ENCODE peak calls at places on chromosomes 3 and 15, in six cellular contexts. T is CD8-positive, alpha-beta T cell; Y is activated T-cell treated with anti-CD3 and anti-CD28 coated beads for 24 hours; C is NCI-H345; S is SJSA1; P is stimulated activated CD8-positive, alpha-beta memory T cell treated with anti-CD3 and anti-CD28 coated beads, Interleukin-15, amount 100 ng/mL, for 4 hours. D is an unnamed sample.

GRCh38 chr3:178777718-178778411 is 241.6 kb downstream of the KCNMB2 start:
- DNase-seq in C (peak; percentile 11), T (no peak), S (no peak), Y (no peak), P (no peak), D (no peak)

GRCh38 chr3:160372780-160373179 is 26.2 kb downstream of the IFT80 start:
- DNase-seq in P (no peak), Y (no peak), S (no peak), C (no peak), T (no peak), D (no peak)

GRCh38 chr15:96428742-96429141 is 98.2 kb downstream of the NR2F2 start:
- DNase-seq in Y (no peak), S (no peak), C (no peak), T (no peak), P (no peak), D (no peak)

GRCh38 chr15:67618312-67618711 is 75.8 kb downstream of the MAP2K5 start:
- DNase-seq in C (no peak), P (no peak), S (no peak), Y (no peak), T (no peak), D (no peak)

GRCh38 chr15:33506781-33507180 is 196.0 kb downstream of the RYR3 start:
- DNase-seq in P (no peak), T (no peak), C (no peak), S (no peak), Y (no peak), D (no peak)

GRCh38 chr3:159451067-159451466 is 537.6 kb upstream of the IL12A start:
- DNase-seq in T (no peak), S (no peak), Y (no peak), P (no peak), C (peak; percentile 83), D (no peak)

GRCh38 chr3:172601066-172601832 is 78.0 kb upstream of the TNFSF10 start:
- DNase-seq in T (no peak), C (no peak), S (no peak), Y (no peak), P (no peak), D (no peak)

GRCh38 chr15:64828985-64829384 is 3.5 kb upstream of the PIF1 start:
- DNase-seq in P (no peak), Y (no peak), C (no peak), T (no peak), S (no peak), D (no peak)

GRCh38 chr3:172885704-172886103 is 135.2 kb downstream of the ECT2 start:
- DNase-seq in P (no peak), C (no peak), S (no peak), Y (no peak), T (no peak), D (no peak)

GRCh38 chr15:62932436-62932835 is 110.1 kb upstream of the TPM1 start:
- DNase-seq in Y (no peak), C (no peak), S (no peak), T (no peak), P (no peak), D (no peak)

GRCh38 chr3:184669578-184669977 is 42.3 kb downstream of the MAGEF1 start:
- DNase-seq in C (no peak), P (no peak), S (no peak), T (no peak), Y (no peak), D (no peak)

GRCh38 chr15:48710952-48711495 is 65.5 kb upstream of the FBN1 start:
- DNase-seq in T (no peak), C (no peak), S (no peak), Y (no peak), P (no peak), D (no peak)